ENCODE peak calls at places on chromosomes 1 and 21, in ten cellular contexts. A is fibroblast of pulmonary artery, J is heart left ventricle, U is body of pancreas, B is endodermal cell, I is glutamatergic neuron, N is HCT116, Y is A673, M is GM13976, O is left ventricle myocardium inferior. R is an unnamed sample.

GRCh38 chr21:42737969-42738590 is 84.7 kb downstream of the PDE9A start:
- DNase-seq in A (peak), J (peak), U (peak), B (peak), I (no peak), N (no peak), Y (no peak), M (no peak), O (peak), R (no peak)

GRCh38 chr1:103267271-103267670 is 158.9 kb upstream of the COL11A1 start:
- DNase-seq in A (no peak), J (no peak), U (no peak), B (no peak), I (no peak), N (no peak), Y (no peak), M (no peak), O (no peak), R (no peak)

GRCh38 chr1:23979387-23980005 is 631 bp downstream of the SRSF10 start:
- DNase-seq in A (no peak), J (no peak), U (no peak), B (no peak), I (no peak), N (no peak), Y (no peak), M (no peak), O (no peak), R (no peak)

GRCh38 chr1:212110617-212111016 is 75.1 kb downstream of the DTL start:
- DNase-seq in A (peak), J (peak), U (peak), B (no peak), I (no peak), N (no peak), Y (peak), M (no peak), O (peak), R (no peak)

GRCh38 chr1:29426701-29427279 is 190.5 kb downstream of the PTPRU start:
- DNase-seq in A (no peak), J (no peak), U (peak), B (no peak), I (no peak), N (no peak), Y (no peak), M (no peak), O (peak), R (no peak)

GRCh38 chr1:41735587-41736290 is 183.0 kb downstream of the HIVEP3 start:
- DNase-seq in A (no peak), J (no peak), U (no peak), B (no peak), I (no peak), N (no peak), Y (peak), M (no peak), O (peak), R (no peak)

GRCh38 chr1:153032677-153033308 is 1.8 kb downstream of the SPRR1B start:
- DNase-seq in A (peak), J (no peak), U (peak), B (peak), I (no peak), N (peak), Y (peak), M (peak), O (no peak), R (peak)

GRCh38 chr1:23124259-23125026 is 44.2 kb downstream of the LUZP1 start:
- DNase-seq in A (no peak), J (no peak), U (no peak), B (no peak), I (no peak), N (no peak), Y (no peak), M (no peak), O (no peak), R (no peak)

GRCh38 chr1:29249170-29249691 is 12.9 kb downstream of the PTPRU start:
- DNase-seq in A (peak), J (no peak), U (no peak), B (peak), I (no peak), N (no peak), Y (peak), M (no peak), O (no peak), R (peak)

GRCh38 chr1:172163479-172164215 is 256.8 kb upstream of the C1orf105 start:
- DNase-seq in A (peak), J (no peak), U (no peak), B (no peak), I (no peak), N (no peak), Y (no peak), M (no peak), O (no peak), R (no peak)

GRCh38 chr1:59163268-59164092 is 133.4 kb upstream of the FGGY start:
- DNase-seq in A (peak), J (no peak), U (no peak), B (no peak), I (no peak), N (no peak), Y (no peak), M (no peak), O (no peak), R (no peak)

GRCh38 chr1:231037585-231038517 is 2.2 kb downstream of the FAM89A start:
- DNase-seq in A (no peak), J (no peak), U (no peak), B (peak), I (no peak), N (no peak), Y (no peak), M (no peak), O (no peak), R (no peak)

GRCh38 chr1:206579747-206580437 is 32.4 kb downstream of the EIF2D start:
- DNase-seq in A (no peak), J (peak), U (peak), B (no peak), I (no peak), N (no peak), Y (no peak), M (peak), O (peak), R (no peak)

GRCh38 chr1:230288641-230289349 is 137.3 kb downstream of the PGBD5 start:
- DNase-seq in A (peak), J (no peak), U (no peak), B (no peak), I (no peak), N (no peak), Y (no peak), M (no peak), O (no peak), R (no peak)

GRCh38 chr1:232707142-232707541 is 77.2 kb upstream of the SIPA1L2 start:
- DNase-seq in A (no peak), J (no peak), U (no peak), B (no peak), I (no peak), N (no peak), Y (no peak), M (no peak), O (no peak), R (no peak)

GRCh38 chr1:234726359-234726836 is 116.4 kb upstream of the IRF2BP2 start:
- DNase-seq in A (no peak), J (peak), U (no peak), B (peak), I (no peak), N (no peak), Y (no peak), M (no peak), O (no peak), R (no peak)

GRCh38 chr1:11518791-11519628 is 40.1 kb downstream of the DISP3 start:
- DNase-seq in A (no peak), J (no peak), U (no peak), B (peak), I (no peak), N (no peak), Y (no peak), M (no peak), O (no peak), R (no peak)

GRCh38 chr1:5692649-5693048 is 299.6 kb downstream of the NPHP4 start:
- DNase-seq in A (no peak), J (no peak), U (no peak), B (no peak), I (no peak), N (no peak), Y (no peak), M (no peak), O (no peak), R (no peak)

GRCh38 chr1:5688479-5689077 is 303.6 kb downstream of the NPHP4 start:
- DNase-seq in A (no peak), J (no peak), U (no peak), B (no peak), I (no peak), N (no peak), Y (peak), M (no peak), O (no peak), R (no peak)

GRCh38 chr1:5691795-5692517 is 300.3 kb downstream of the NPHP4 start:
- DNase-seq in A (no peak), J (no peak), U (no peak), B (no peak), I (no peak), N (no peak), Y (no peak), M (no peak), O (no peak), R (no peak)

GRCh38 chr1:5690291-5690690 is 301.9 kb downstream of the NPHP4 start:
- DNase-seq in A (no peak), J (no peak), U (no peak), B (peak), I (no peak), N (no peak), Y (no peak), M (no peak), O (no peak), R (no peak)

GRCh38 chr1:5690878-5691277 is 301.3 kb downstream of the NPHP4 start:
- DNase-seq in A (no peak), J (no peak), U (no peak), B (peak), I (no peak), N (no peak), Y (no peak), M (no peak), O (no peak), R (no peak)
- TF ChIP-seq CTCF in A (no peak), J (no peak), U (no peak), B (no peak), I (no peak), N (no peak), Y (no peak), M (no peak), O (no peak), R (no peak)

GRCh38 chr1:181479137-181479745 is 4.1 kb upstream of the CACNA1E start:
- DNase-seq in A (peak), J (peak), U (peak), B (peak), I (peak), N (peak), Y (peak), M (peak), O (no peak), R (peak)
- TF ChIP-seq CTCF in A (peak), J (peak), U (peak), B (peak), I (peak), N (peak), Y (peak), M (peak), O (peak), R (peak)

DNA sequence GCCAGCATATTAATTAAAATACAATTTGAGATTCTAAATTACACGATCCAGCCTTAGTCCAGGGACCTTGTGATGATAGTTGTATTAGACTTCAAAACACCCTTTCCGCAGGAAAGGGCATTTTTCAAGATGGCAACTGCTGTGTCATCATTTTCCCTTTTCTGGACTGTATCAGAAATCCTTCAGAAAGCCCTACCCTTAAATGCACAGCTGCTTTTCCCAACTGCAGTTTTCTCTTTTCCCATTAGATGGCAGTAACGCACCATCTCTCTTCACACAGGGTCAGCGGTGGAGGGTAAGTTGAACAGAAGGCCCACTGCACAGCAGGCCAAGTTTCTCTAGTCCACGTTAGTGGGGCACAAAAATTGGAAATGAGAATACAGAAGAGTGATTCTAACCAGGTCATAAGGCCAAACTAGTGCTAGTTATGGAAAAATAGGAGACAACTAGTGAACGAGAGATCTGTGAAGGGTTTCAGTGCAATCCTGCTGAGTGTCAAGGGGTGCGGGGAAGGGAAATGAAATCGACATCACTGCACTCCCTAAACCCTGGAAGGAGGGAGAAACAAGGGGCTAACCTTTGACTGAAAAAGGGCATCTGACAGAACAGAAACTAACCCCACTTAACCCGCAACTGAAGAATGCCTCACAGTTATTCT is 22.1 kb upstream of the TDRD10 start:
- DNase-seq in A (peak), J (peak), U (peak), B (peak), I (peak), N (peak), Y (peak), M (peak), O (no peak), R (peak)
- TF ChIP-seq CTCF in A (peak), J (peak), U (peak), B (peak), I (peak), N (peak), Y (peak), M (peak), O (peak), R (peak)

GRCh38 chr1:5830771-5831599 is 161.2 kb downstream of the NPHP4 start:
- DNase-seq in A (no peak), J (no peak), U (no peak), B (peak), I (peak), N (no peak), Y (peak), M (no peak), O (no peak), R (peak)
- TF ChIP-seq CTCF in A (no peak), J (no peak), U (no peak), B (peak), I (peak), N (peak), Y (peak), M (peak), O (no peak), R (peak)

GRCh38 chr1:16267690-16268180 is 30.8 kb upstream of the CPLANE2 start:
- DNase-seq in A (no peak), J (no peak), U (no peak), B (no peak), I (no peak), N (no peak), Y (no peak), M (no peak), O (no peak), R (no peak)

GRCh38 chr1:16260814-16261213 is 23.8 kb upstream of the CPLANE2 start:
- DNase-seq in A (peak), J (no peak), U (no peak), B (peak), I (no peak), N (no peak), Y (no peak), M (no peak), O (no peak), R (no peak)

GRCh38 chr1:16262067-16262466 is 25.1 kb upstream of the CPLANE2 start:
- DNase-seq in A (no peak), J (no peak), U (no peak), B (no peak), I (no peak), N (no peak), Y (no peak), M (no peak), O (no peak), R (no peak)

DNA sequence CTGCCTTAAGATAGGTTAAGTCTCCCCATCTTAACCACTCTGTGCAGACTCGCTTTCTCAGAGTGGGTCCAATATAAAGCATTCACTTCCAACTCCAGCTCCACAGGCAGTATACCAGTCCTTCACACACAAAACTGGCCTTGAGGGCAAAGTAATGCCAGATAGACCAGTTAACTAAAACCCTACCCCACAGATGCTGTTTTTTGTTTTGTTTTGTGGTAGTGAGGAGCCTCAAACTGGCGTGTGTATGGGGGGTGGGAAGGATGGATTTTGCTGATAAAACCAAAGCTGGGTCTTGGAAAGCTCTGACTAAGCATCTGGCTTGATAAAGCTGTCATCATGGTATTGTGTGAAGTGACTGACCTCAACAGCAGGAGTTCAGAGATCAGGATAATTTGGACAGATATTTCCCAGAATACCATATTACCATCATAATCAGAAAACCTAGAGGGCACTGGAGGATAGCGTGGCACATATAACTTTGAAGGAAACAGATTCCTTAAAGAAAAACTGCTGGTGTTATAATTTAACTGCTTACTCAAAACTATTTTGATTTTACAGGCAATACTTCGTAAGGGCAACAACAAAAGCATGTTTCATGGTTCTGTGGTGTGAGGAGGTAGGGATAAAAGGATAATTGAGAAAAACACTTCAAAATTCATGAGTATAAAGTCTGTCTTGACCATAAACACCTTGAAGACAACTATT is 29.6 kb upstream of the CPLANE2 start:
- DNase-seq in A (peak), J (no peak), U (no peak), B (no peak), I (no peak), N (no peak), Y (no peak), M (no peak), O (no peak), R (no peak)
- TF ChIP-seq CTCF in A (no peak), J (no peak), U (no peak), B (no peak), I (no peak), N (no peak), Y (no peak), M (no peak), O (no peak), R (no peak)

GRCh38 chr1:239989990-239990389 is 101.7 kb upstream of the FMN2 start:
- DNase-seq in A (no peak), J (no peak), U (no peak), B (no peak), I (no peak), N (no peak), Y (no peak), M (no peak), O (no peak), R (no peak)

GRCh38 chr1:239985044-239985443 is 106.6 kb upstream of the FMN2 start:
- DNase-seq in A (no peak), J (no peak), U (no peak), B (no peak), I (no peak), N (no peak), Y (no peak), M (no peak), O (no peak), R (no peak)

GRCh38 chr1:239982762-239983161 is 108.9 kb upstream of the FMN2 start:
- DNase-seq in A (no peak), J (no peak), U (no peak), B (no peak), I (no peak), N (no peak), Y (no peak), M (no peak), O (no peak), R (no peak)

DNA sequence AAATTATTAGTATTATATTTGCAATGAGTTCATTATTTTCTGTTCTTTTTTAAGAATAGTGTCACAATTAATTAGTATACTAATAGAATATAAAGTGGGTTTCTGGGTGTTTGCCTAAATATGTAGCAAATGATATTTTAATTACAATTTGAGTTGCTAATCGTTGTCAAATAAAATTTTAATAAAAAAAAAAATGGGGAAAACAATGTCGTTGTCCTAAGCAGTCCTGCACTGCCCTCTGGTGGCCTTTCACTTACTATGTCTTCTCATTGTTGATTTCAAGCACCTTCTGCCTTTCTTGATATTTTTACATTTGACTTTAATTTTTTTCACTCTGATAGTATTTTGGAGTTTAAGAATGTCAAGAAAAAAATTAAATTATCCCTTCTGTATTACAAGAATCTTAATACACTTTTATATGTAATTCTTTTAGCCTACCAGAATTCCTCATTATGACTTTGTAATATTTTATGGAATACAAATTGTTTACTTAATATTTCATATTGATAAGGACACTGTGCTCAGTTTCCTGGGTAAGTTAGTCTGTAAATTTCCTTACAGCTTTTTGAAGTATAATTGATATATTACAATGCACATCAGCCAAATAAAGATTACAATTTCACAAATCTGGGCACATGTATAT is 104.5 kb upstream of the FMN2 start:
- DNase-seq in A (peak), J (peak), U (peak), B (peak), I (peak), N (peak), Y (peak), M (no peak), O (no peak), R (peak)
- TF ChIP-seq CTCF in A (peak), J (peak), U (peak), B (peak), I (peak), N (peak), Y (peak), M (peak), O (peak), R (peak)

DNA sequence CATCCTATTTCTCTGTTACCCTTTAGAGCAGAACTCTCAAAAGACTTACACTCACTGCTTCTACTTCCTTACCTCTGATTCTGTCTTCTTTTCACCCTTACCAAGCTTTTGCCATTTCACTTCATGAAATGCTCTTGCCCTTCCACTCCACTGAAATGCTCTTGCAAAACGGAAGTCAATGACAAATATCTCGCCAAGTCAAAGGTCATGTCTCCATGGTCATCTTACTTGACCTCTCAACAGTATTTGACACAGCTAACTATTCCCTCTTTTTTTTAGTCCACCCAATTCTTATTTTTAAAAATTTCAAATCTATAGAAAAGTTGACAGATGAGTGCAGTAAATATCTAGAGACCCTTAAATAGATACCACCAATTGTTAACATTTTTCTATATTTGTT is 107.7 kb downstream of the OLFML2B start:
- DNase-seq in A (no peak), J (no peak), U (no peak), B (no peak), I (no peak), N (no peak), Y (no peak), M (no peak), O (no peak), R (no peak)
- TF ChIP-seq CTCF in A (no peak), J (no peak), U (no peak), B (no peak), I (no peak), N (no peak), Y (no peak), M (no peak), O (no peak), R (no peak)

DNA sequence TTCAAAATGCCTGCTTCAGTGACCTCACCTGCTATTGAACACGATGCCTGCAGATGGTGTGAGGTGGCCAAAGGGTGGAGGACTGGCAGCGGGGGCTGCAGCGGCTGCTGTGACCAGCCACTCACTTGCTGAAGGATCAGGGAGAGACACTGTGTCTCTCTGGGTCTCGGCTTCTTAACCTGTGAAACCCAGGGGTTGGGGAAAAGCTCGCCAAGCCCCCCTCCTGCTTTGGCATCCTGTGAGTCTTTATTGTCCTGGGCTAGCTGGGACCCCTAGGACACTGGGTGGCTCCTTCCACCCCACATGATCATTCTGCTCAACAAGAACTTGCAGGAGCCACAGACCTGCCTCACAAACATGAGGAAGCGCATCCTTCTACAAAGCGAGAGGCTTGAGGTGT is 112.8 kb downstream of the SIM2 start:
- DNase-seq in A (no peak), J (no peak), U (no peak), B (no peak), I (no peak), N (no peak), Y (no peak), M (no peak), O (no peak), R (no peak)
- TF ChIP-seq CTCF in A (no peak), J (no peak), U (no peak), B (no peak), I (no peak), N (no peak), Y (no peak), M (no peak), O (no peak), R (no peak)